ENCODE peak calls at places on chromosomes 1 and 21, in eight cellular contexts. L is activated CD4-positive, CD25-positive, alpha-beta regulatory T cell treated with anti-CD3 and anti-CD28 coated beads, Interleukin-2, amount 50 U/mL, for 72 hours; Y is RWPE1; C is amniotic epithelial cell; Z is GM12865; T is HFF-Myc; X is pancreas; H is hepatocyte. W is an unnamed sample.

GRCh38 chr1:223836586-223836985 is 9.2 kb downstream of the TP53BP2 start:
- DNase-seq in L (no peak), Y (no peak), C (no peak), Z (no peak), T (no peak), X (no peak), H (peak), W (no peak)

GRCh38 chr1:233180626-233181364 is 114.7 kb downstream of the PCNX2 start:
- DNase-seq in L (no peak), Y (no peak), C (no peak), Z (no peak), T (no peak), X (no peak), H (no peak), W (no peak)

GRCh38 chr1:151060241-151061011 is at the start of gene MLLT11:
- DNase-seq in L (no peak), Y (peak), C (peak), Z (no peak), T (no peak), X (no peak), H (peak), W (peak)

GRCh38 chr1:246609632-246610031 is 43.4 kb downstream of the CNST start:
- DNase-seq in L (no peak), Y (no peak), C (peak), Z (no peak), T (no peak), X (no peak), H (no peak), W (no peak)

GRCh38 chr1:20216574-20216973 is 30.3 kb upstream of the PLA2G2C start:
- DNase-seq in L (no peak), Y (no peak), C (peak), Z (peak), T (no peak), X (no peak), H (peak), W (no peak)

GRCh38 chr21:43654806-43655489 is 4.3 kb downstream of the HSF2BP start:
- DNase-seq in L (no peak), Y (no peak), C (no peak), Z (no peak), T (peak), X (no peak), H (no peak), W (no peak)

GRCh38 chr1:61502011-61502410 is 222.9 kb downstream of the TM2D1 start:
- DNase-seq in L (no peak), Y (no peak), C (no peak), Z (no peak), T (no peak), X (no peak), H (no peak), W (no peak)

GRCh38 chr1:208157769-208158168 is 86.4 kb downstream of the PLXNA2 start:
- DNase-seq in L (no peak), Y (no peak), C (no peak), Z (no peak), T (no peak), X (no peak), H (no peak), W (no peak)

GRCh38 chr21:41213081-41213480 is 45.1 kb downstream of the BACE2 start:
- DNase-seq in L (no peak), Y (no peak), C (no peak), Z (no peak), T (no peak), X (no peak), H (no peak), W (no peak)

GRCh38 chr1:156112276-156113137 is 2.0 kb upstream of the LMNA start:
- DNase-seq in L (no peak), Y (no peak), C (no peak), Z (no peak), T (no peak), X (no peak), H (no peak), W (no peak)

GRCh38 chr21:40422851-40423635 is 423.9 kb downstream of the DSCAM start:
- DNase-seq in L (no peak), Y (no peak), C (no peak), Z (no peak), T (no peak), X (no peak), H (no peak), W (no peak)

GRCh38 chr21:37225440-37225839 is 41.7 kb downstream of the VPS26C start:
- DNase-seq in L (no peak), Y (no peak), C (no peak), Z (no peak), T (no peak), X (no peak), H (no peak), W (no peak)

GRCh38 chr1:165637427-165637826 is 6.4 kb downstream of the MGST3 start:
- DNase-seq in L (no peak), Y (no peak), C (peak), Z (no peak), T (no peak), X (no peak), H (no peak), W (no peak)

GRCh38 chr21:45074048-45074817 is at the start of gene ADARB1:
- DNase-seq in L (peak), Y (peak), C (peak), Z (peak), T (no peak), X (peak), H (peak), W (no peak)

GRCh38 chr21:39852726-39853510 is 14.3 kb upstream of the PCP4 start:
- DNase-seq in L (no peak), Y (no peak), C (no peak), Z (no peak), T (no peak), X (no peak), H (no peak), W (no peak)

GRCh38 chr21:31340942-31341487 is 3.0 kb downstream of the TIAM1 start:
- DNase-seq in L (no peak), Y (no peak), C (no peak), Z (no peak), T (no peak), X (no peak), H (no peak), W (no peak)

GRCh38 chr1:223030871-223031270 is 112.2 kb downstream of the TLR5 start:
- DNase-seq in L (no peak), Y (no peak), C (no peak), Z (no peak), T (no peak), X (no peak), H (no peak), W (no peak)

GRCh38 chr1:115323366-115324004 is 14.6 kb downstream of the NGF start:
- DNase-seq in L (no peak), Y (no peak), C (no peak), Z (no peak), T (no peak), X (no peak), H (peak), W (no peak)

GRCh38 chr1:99919221-99919620 is 50.6 kb upstream of the SLC35A3 start:
- DNase-seq in L (no peak), Y (no peak), C (no peak), Z (no peak), T (no peak), X (no peak), H (no peak), W (no peak)

GRCh38 chr1:18547460-18547859 is 66.7 kb downstream of the KLHDC7A start:
- DNase-seq in L (no peak), Y (no peak), C (no peak), Z (no peak), T (no peak), X (no peak), H (no peak), W (no peak)

GRCh38 chr1:100077525-100077924 is 55.2 kb downstream of the SASS6 start:
- DNase-seq in L (no peak), Y (no peak), C (no peak), Z (peak), T (no peak), X (no peak), H (no peak), W (no peak)

GRCh38 chr1:228978486-228979324 is 243.4 kb downstream of the RHOU start:
- DNase-seq in L (no peak), Y (no peak), C (no peak), Z (no peak), T (no peak), X (peak), H (peak), W (no peak)

GRCh38 chr1:223886516-223886921 is 40.8 kb upstream of the TP53BP2 start:
- DNase-seq in L (no peak), Y (peak), C (no peak), Z (no peak), T (no peak), X (no peak), H (peak), W (no peak)

GRCh38 chr21:42403611-42404231 is at the start of gene UBASH3A:
- DNase-seq in L (no peak), Y (no peak), C (no peak), Z (no peak), T (no peak), X (no peak), H (no peak), W (no peak)

GRCh38 chr1:22808186-22808845 is 97.7 kb downstream of the EPHB2 start:
- DNase-seq in L (no peak), Y (peak), C (no peak), Z (no peak), T (no peak), X (no peak), H (no peak), W (no peak)

GRCh38 chr1:156750932-156751723 is at the start of gene HDGF:
- DNase-seq in L (peak), Y (no peak), C (no peak), Z (peak), T (no peak), X (peak), H (peak), W (no peak)

GRCh38 chr1:200831091-200831490 is 41.7 kb upstream of the GPR25 start:
- DNase-seq in L (no peak), Y (no peak), C (no peak), Z (no peak), T (no peak), X (no peak), H (no peak), W (no peak)

GRCh38 chr1:89863165-89863835 is 42.5 kb downstream of the LRRC8D start:
- DNase-seq in L (no peak), Y (no peak), C (no peak), Z (no peak), T (no peak), X (no peak), H (no peak), W (no peak)

GRCh38 chr1:6686294-6686693 is 15.3 kb downstream of the DNAJC11 start:
- DNase-seq in L (no peak), Y (no peak), C (no peak), Z (no peak), T (no peak), X (no peak), H (no peak), W (no peak)

W was measured in NCI-H187 treated with DMSO at 0.1 percent for 48 hours.